ENCODE peak calls at places on chromosomes 5 and 9, in ten cellular contexts. W is stomach, X is tibial artery, L is endodermal cell, Q is astrocyte, G is transverse colon, S is lung, N is sigmoid colon, V is right atrium auricular region, F is GM12878. J is an unnamed sample.

GRCh38 chr5:14268236-14268701 is 125.1 kb downstream of the TRIO start:
- DNase-seq in W (no peak), X (no peak), L (peak; percentile 75), Q (peak; percentile 87), G (no peak), S (no peak), N (no peak), V (peak; percentile 72), F (no peak), J (peak; percentile 92)

GRCh38 chr5:160317447-160317846 is 5.1 kb upstream of the CCNJL start:
- DNase-seq in W (peak; percentile 38), X (no peak), L (no peak), Q (no peak), G (no peak), S (no peak), N (no peak), V (no peak), F (no peak), J (no peak)

GRCh38 chr9:98866435-98867108 is 59.1 kb downstream of the GALNT12 start:
- DNase-seq in W (no peak), X (no peak), L (no peak), Q (no peak), G (no peak), S (no peak), N (no peak), V (no peak), F (no peak), J (peak; percentile 55)

GRCh38 chr5:99285606-99286005 is 356.8 kb upstream of the CHD1 start:
- DNase-seq in W (peak; percentile 59), X (no peak), L (peak; percentile 55), Q (no peak), G (no peak), S (no peak), N (no peak), V (no peak), F (no peak), J (no peak)

GRCh38 chr5:150486402-150487198 is 21.3 kb upstream of the NDST1 start:
- DNase-seq in W (peak; percentile 79), X (no peak), L (peak; percentile 95), Q (peak; percentile 50), G (peak; percentile 57), S (peak; percentile 65), N (no peak), V (no peak), F (no peak), J (no peak)

GRCh38 chr5:169002941-169003555 is 297.9 kb downstream of the SLIT3 start:
- DNase-seq in W (no peak), X (no peak), L (no peak), Q (no peak), G (no peak), S (no peak), N (no peak), V (no peak), F (no peak), J (no peak)

GRCh38 chr5:88288798-88289197 is 20.2 kb upstream of the TMEM161B start:
- DNase-seq in W (no peak), X (no peak), L (no peak), Q (no peak), G (no peak), S (no peak), N (no peak), V (no peak), F (no peak), J (no peak)

GRCh38 chr5:134533115-134533815 is 7.8 kb downstream of the JADE2 start:
- DNase-seq in W (no peak), X (peak; percentile 91), L (no peak), Q (no peak), G (no peak), S (no peak), N (peak; percentile 87), V (peak; percentile 94), F (no peak), J (no peak)

GRCh38 chr9:88319936-88320747 is 68.1 kb upstream of the SPIN1 start:
- DNase-seq in W (no peak), X (no peak), L (no peak), Q (no peak), G (no peak), S (no peak), N (peak; percentile 41), V (no peak), F (no peak), J (no peak)

GRCh38 chr5:124823336-124823849 is 77.0 kb upstream of the ZNF608 start:
- DNase-seq in W (no peak), X (no peak), L (no peak), Q (no peak), G (no peak), S (no peak), N (no peak), V (no peak), F (no peak), J (no peak)

GRCh38 chr5:102307232-102307631 is 11.1 kb upstream of the SLCO4C1 start:
- DNase-seq in W (no peak), X (no peak), L (no peak), Q (no peak), G (no peak), S (no peak), N (no peak), V (no peak), F (no peak), J (no peak)

GRCh38 chr5:68232272-68232671 is 16.7 kb downstream of the PIK3R1 start:
- DNase-seq in W (no peak), X (no peak), L (no peak), Q (no peak), G (no peak), S (no peak), N (no peak), V (no peak), F (no peak), J (no peak)
- H3K4me1 ChIP-seq in W (peaks cover 5% of the 10 kb centered on the region), X (peaks cover 44% of the 10 kb centered on the region), L (no peaks in the 10 kb centered on the region), Q (no peaks in the 10 kb centered on the region), G (peaks cover 50% of the 10 kb centered on the region), S (peaks cover 3% of the 10 kb centered on the region), N (no peaks in the 10 kb centered on the region), V (no peaks in the 10 kb centered on the region), F (peaks cover 3% of the 10 kb centered on the region), J (no peaks in the 10 kb centered on the region)

DNA sequence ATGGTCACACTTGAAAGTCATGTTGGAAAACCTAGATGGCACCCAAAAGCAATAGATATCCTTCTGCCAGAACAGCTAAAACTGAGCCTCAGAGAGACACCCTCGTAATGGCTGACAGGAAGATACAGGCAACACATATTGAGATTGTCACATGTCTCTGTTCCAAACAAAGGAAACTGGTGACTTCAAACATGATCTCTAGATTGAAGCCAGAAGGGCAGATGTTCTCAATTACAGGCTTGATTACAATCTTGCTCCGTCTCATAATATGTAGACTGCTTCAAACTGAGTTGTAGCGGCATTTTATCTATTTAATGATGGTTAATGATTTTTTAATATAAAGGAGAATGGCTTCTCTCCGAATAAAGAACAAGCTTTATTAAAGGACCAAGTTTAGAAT is 774.3 kb downstream of the KCTD16 start:
- DNase-seq in W (no peak), X (no peak), L (no peak), Q (no peak), G (no peak), S (no peak), N (no peak), V (no peak), F (no peak), J (no peak)
- TF ChIP-seq CTCF in W (no peak), X (no peak), L (no peak), Q (no peak), G (no peak), S (no peak), N (no peak), V (no peak), F (no peak), J (no peak)

GRCh38 chr9:14348241-14349140 is 34.5 kb upstream of the NFIB start:
- DNase-seq in W (no peak), X (no peak), L (peak; percentile 74), Q (no peak), G (no peak), S (no peak), N (no peak), V (no peak), F (no peak), J (peak; percentile 55)
- H3K4me1 ChIP-seq in W (peaks cover 29% of the 10 kb centered on the region), X (peaks cover 24% of the 10 kb centered on the region), L (peaks cover 11% of the 10 kb centered on the region), Q (peaks cover 42% of the 10 kb centered on the region), G (peaks cover 30% of the 10 kb centered on the region), S (peaks cover 6% of the 10 kb centered on the region), N (no peaks in the 10 kb centered on the region), V (no peaks in the 10 kb centered on the region), F (no peaks in the 10 kb centered on the region), J (no peaks in the 10 kb centered on the region)

GRCh38 chr9:15641301-15641700 is 88.5 kb downstream of the CCDC171 start:
- DNase-seq in W (no peak), X (no peak), L (no peak), Q (no peak), G (no peak), S (no peak), N (no peak), V (no peak), F (no peak), J (no peak)

DNA sequence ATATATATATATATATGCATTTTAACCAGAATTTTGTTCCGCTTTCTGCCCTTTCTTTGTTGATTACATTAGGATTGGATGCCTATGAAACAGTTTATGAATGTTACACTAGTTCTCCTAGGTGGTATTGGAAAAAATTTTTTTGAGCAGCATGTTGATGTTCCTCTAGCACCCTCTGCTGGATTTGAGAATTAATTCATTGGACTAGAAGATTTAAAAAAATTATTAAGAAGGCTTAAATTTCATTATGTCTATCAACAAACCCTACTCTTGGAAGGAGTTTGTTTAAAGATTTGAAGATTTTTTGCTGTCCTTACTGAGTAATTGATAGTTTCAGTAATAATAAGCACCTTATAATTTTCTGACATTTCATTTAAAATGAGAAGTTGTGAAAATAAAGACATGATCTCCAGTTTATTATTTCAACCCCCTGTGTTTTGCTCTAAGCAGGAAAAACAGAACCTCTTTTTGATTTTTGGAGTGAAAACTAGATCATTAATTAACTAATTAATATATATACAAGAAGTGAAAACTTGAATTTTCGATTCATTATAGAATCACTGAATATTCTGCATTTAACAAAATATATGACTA is 89.6 kb downstream of the CCDC171 start:
- DNase-seq in W (no peak), X (no peak), L (no peak), Q (peak; percentile 25), G (no peak), S (no peak), N (no peak), V (no peak), F (no peak), J (peak; percentile 11)
- TF ChIP-seq CTCF in W (no peak), X (peak; percentile 18), L (peak; percentile 76), Q (peak; percentile 55), G (peak; percentile 26), S (peak; percentile 7), N (no peak), V (peak; percentile 10), F (peak; percentile 34), J (peak; percentile 65)

DNA sequence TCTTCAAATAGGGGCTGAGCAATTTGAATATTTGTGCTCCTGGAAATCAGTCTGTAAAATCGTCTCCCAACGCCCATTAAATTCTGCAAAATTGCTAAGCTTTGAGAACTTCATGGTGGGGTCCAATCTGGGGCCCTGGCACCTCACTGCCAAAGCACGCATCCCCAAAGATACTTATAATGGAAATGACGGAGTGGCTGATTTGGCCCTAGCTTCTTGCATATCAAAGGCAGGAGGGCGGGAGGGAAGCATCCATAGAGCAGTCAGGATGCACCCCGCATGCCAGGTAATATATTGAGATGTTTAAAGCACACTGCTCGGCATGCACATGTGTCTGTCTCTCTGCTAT is 422.3 kb downstream of the EBF1 start:
- DNase-seq in W (no peak), X (no peak), L (peak; percentile 52), Q (no peak), G (no peak), S (no peak), N (no peak), V (no peak), F (no peak), J (no peak)
- H3K4me1 ChIP-seq in W (no peaks in the 10 kb centered on the region), X (no peaks in the 10 kb centered on the region), L (no peaks in the 10 kb centered on the region), Q (no peaks in the 10 kb centered on the region), G (no peaks in the 10 kb centered on the region), S (no peaks in the 10 kb centered on the region), N (no peaks in the 10 kb centered on the region), V (no peaks in the 10 kb centered on the region), F (peaks cover 3% of the 10 kb centered on the region), J (no peaks in the 10 kb centered on the region)

J was measured in foreskin keratinocyte.